ENCODE peak calls at places on chromosomes 13 and 19, in four cellular contexts. Y, O, A and H are unnamed samples.
A peak's percentile ranks its signal among the peaks of the same experiment; 100 is the strongest.

GRCh38 chr13:32202268-32202667 is 112.9 kb downstream of the ZAR1L start:
- DNase-seq in Y (no peak), A (no peak), O (no peak), H (no peak)

GRCh38 chr19:46718157-46718933 is 1.4 kb upstream of the PRKD2 start:
- DNase-seq in Y (no peak), O (peak; percentile 69), A (no peak), H (no peak)

GRCh38 chr13:76921516-76921915 is 26.8 kb upstream of the ACOD1 start:
- DNase-seq in A (no peak), O (no peak), Y (no peak), H (no peak)

GRCh38 chr13:110507678-110508381 is 53.7 kb downstream of the RAB20 start:
- DNase-seq in O (no peak), Y (no peak), A (no peak), H (no peak)

GRCh38 chr19:35773020-35773809 is 2.1 kb upstream of the ARHGAP33 start:
- DNase-seq in A (no peak), O (no peak), Y (no peak), H (no peak)

GRCh38 chr13:40974460-40975407 is 44.4 kb downstream of the ELF1 start:
- DNase-seq in A (no peak), O (no peak), Y (peak; percentile 65), H (peak; percentile 18)

GRCh38 chr13:105231579-105231978 is 1303.9 kb downstream of the EFNB2 start:
- DNase-seq in O (no peak), Y (no peak), A (no peak), H (no peak)

GRCh38 chr13:24032252-24032651 is 128.3 kb upstream of the SPATA13 start:
- DNase-seq in O (no peak), A (no peak), Y (no peak), H (no peak)

GRCh38 chr13:37716395-37716794 is 117.8 kb upstream of the POSTN start:
- DNase-seq in A (no peak), Y (no peak), O (no peak), H (no peak)

GRCh38 chr13:42807236-42807635 is 25.9 kb downstream of the FAM216B start:
- DNase-seq in O (no peak), A (no peak), Y (no peak), H (no peak)

GRCh38 chr13:20425819-20426219 is 99.8 kb downstream of the CRYL1 start:
- DNase-seq in A (no peak), O (no peak), Y (no peak), H (no peak)

GRCh38 chr13:36981156-36981743 is 17.9 kb downstream of the ALG5 start:
- DNase-seq in A (no peak), Y (peak; percentile 45), O (no peak), H (no peak)

GRCh38 chr19:28961772-28962500 is 251.0 kb downstream of the UQCRFS1 start:
- DNase-seq in O (no peak), Y (no peak), A (no peak), H (no peak)

GRCh38 chr13:43303040-43303729 is 279.8 kb downstream of the DNAJC15 start:
- DNase-seq in O (no peak), Y (peak; percentile 12), A (peak; percentile 38), H (no peak)

GRCh38 chr19:2922987-2923386 is 21.8 kb downstream of the ZNF77 start:
- DNase-seq in O (no peak), Y (peak; percentile 52), A (no peak), H (no peak)

GRCh38 chr19:4732680-4733114 is 9.1 kb upstream of the DPP9 start:
- DNase-seq in O (no peak), Y (peak; percentile 63), A (no peak), H (peak; percentile 47)

GRCh38 chr13:110525328-110526319 is 35.9 kb downstream of the RAB20 start:
- DNase-seq in Y (no peak), A (no peak), O (peak; percentile 35), H (no peak)

GRCh38 chr13:89199138-89199537 is 1528.0 kb downstream of the SLITRK5 start:
- DNase-seq in Y (no peak), A (no peak), O (no peak), H (no peak)

GRCh38 chr19:14437578-14438140 is 4.6 kb downstream of the PKN1 start:
- DNase-seq in Y (no peak), O (no peak), A (no peak), H (no peak)

GRCh38 chr13:105070452-105070851 is 1465.0 kb downstream of the EFNB2 start:
- DNase-seq in O (no peak), Y (no peak), A (no peak), H (no peak)

GRCh38 chr13:112575680-112576079 is 12.3 kb downstream of the TUBGCP3 start:
- DNase-seq in A (no peak), Y (no peak), O (no peak), H (no peak)

GRCh38 chr13:46968450-46968849 is 71.6 kb upstream of the HTR2A start:
- DNase-seq in O (no peak), Y (no peak), A (no peak), H (no peak)
- TF ChIP-seq ZNF274 in O (no peak), Y (no peak), A (no peak), H (no peak)

GRCh38 chr13:113917523-113918371 is 53.9 kb upstream of the GAS6 start:
- DNase-seq in O (no peak), A (no peak), Y (no peak), H (no peak)

GRCh38 chr13:113917096-113917495 is 53.2 kb upstream of the GAS6 start:
- DNase-seq in A (no peak), Y (no peak), O (no peak), H (no peak)

GRCh38 chr13:113918981-113919646 is 54.8 kb downstream of the C13orf46 start:
- DNase-seq in O (no peak), Y (no peak), A (no peak), H (no peak)

GRCh38 chr13:113919761-113920160 is 54.1 kb downstream of the C13orf46 start:
- DNase-seq in O (no peak), A (no peak), Y (no peak), H (no peak)

DNA sequence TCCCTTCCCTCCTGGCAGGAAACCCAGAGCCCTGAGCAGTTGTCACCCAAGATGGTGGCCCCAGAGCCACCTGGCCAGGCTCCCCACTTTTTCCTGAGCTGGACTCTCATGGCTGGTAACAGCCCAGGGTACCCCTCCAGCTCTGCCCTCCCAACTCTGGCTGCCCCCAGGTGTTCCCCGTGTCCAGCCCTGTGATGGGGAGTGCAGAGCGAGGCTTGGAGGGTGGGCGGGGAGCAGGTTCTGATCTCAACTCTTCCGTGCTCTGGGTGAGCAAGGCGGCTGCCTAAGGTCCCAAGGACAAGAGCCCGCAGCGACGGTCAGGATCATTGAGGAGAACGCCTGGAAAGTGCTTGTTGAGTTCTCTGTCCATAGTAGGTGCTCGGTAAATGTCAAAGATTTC is 54.7 kb upstream of the GAS6 start:
- DNase-seq in O (no peak), A (no peak), Y (no peak), H (no peak)
- TF ChIP-seq SUZ12 in O (no peak), A (no peak), Y (no peak), H (no peak)

GRCh38 chr19:10270180-10270615 is 722 bp upstream of the ICAM1 start:
- DNase-seq in A (no peak), O (no peak), Y (no peak), H (no peak)
- TF ChIP-seq ZNF274 in A (no peak), O (no peak), Y (no peak), H (no peak)

GRCh38 chr13:48580185-48580803 is 47.4 kb upstream of the RCBTB2 start:
- DNase-seq in O (no peak), A (no peak), Y (peak; percentile 52), H (peak; percentile 40)
- TF ChIP-seq SUZ12 in O (no peak), A (no peak), Y (no peak), H (no peak)

GRCh38 chr19:33242129-33242528 is 16.5 kb upstream of the SLC7A10 start:
- DNase-seq in O (no peak), A (no peak), Y (no peak), H (no peak)

GRCh38 chr19:33242911-33243310 is 17.3 kb upstream of the SLC7A10 start:
- DNase-seq in O (no peak), Y (no peak), A (no peak), H (no peak)

GRCh38 chr19:33241091-33241529 is 15.5 kb upstream of the SLC7A10 start:
- DNase-seq in O (no peak), A (no peak), Y (peak; percentile 29), H (no peak)

GRCh38 chr19:33240181-33240771 is 14.6 kb upstream of the SLC7A10 start:
- DNase-seq in Y (no peak), O (no peak), A (no peak), H (no peak)

DNA sequence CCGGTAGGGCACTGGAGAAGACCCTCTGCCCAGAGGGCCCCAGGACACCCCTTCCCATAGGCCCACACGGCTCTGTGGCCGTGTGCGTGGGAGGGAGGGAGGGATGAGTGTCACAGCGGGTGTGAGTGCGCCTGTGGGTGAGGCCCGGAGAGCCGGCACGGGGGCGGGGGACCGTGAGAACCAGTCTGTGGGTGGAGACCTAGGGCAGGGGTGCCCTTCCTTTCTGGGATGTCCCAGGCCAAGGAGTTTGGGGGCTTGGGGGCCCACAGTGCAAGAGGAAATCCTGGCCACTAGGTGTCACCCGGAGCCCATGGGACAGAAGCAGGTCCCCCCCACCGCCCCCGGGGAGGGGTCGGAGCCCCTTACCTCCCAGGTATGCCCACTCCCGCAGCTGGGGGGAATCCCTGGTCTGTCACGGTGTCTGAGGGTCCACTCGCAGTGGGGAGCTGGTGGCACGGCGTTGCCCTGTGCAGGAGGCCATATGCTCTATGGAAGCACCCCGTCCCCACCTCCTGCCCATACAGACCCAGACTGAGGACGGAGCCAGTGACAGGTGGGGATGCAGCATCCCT is 16.0 kb upstream of the SLC7A10 start:
- DNase-seq in O (no peak), Y (no peak), A (no peak), H (no peak)
- TF ChIP-seq ZNF274 in O (no peak), Y (no peak), A (no peak), H (no peak)

DNA sequence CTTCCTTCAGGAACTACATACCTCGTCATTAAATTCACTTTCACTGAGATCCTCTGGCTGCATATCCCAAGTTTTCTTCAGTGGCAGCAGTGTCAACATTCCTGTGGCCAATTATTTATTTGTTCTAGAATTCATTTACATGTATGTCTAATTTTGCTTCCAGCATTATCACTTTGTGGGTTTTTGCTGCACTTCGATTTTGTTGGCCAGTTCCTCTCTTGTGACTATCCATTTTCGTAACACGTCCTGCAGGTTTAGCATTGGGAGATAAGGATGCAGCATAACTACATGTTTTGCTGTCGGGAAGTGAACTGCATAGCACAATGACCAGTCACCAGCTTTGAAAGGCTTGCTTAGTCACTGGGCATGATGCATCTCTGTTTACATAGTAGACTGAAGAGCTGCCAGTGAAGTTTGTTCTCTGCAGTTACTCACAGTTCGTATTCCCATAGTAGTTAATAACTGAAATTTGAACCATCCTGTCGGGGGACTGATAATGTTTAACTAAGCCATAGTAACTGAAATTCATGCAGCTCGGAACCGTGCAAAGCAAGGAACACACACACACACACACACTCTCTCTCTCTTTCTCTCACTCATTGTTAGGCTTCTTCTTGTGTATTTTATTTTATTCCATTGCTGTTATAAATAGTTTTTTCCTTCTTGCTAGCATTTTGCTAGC is 28.3 kb downstream of the ZNF507 start:
- DNase-seq in A (no peak), O (no peak), Y (peak; percentile 100), H (no peak)
- TF ChIP-seq SUZ12 in A (no peak), O (no peak), Y (no peak), H (no peak)